ENCODE peak calls at places on chromosome 13, in six cellular contexts. Z, M, Y, N, G and D are unnamed samples.

GRCh38 chr13:40653558-40654318 is 12.7 kb downstream of the FOXO1 start:
- DNase-seq in G (no peak), Z (peak; percentile 51), Y (no peak), M (no peak), N (no peak), D (no peak)

GRCh38 chr13:52713894-52714293 is 25.7 kb downstream of the CNMD start:
- DNase-seq in Y (no peak), Z (no peak), G (no peak), N (no peak), M (no peak), D (no peak)

GRCh38 chr13:79451500-79451962 is 29.4 kb upstream of the NDFIP2 start:
- DNase-seq in N (peak; percentile 45), Y (peak; percentile 74), G (peak; percentile 19), M (peak; percentile 41), Z (peak; percentile 98), D (no peak)

GRCh38 chr13:19597523-19597922 is 35.9 kb upstream of the MPHOSPH8 start:
- DNase-seq in N (no peak), M (peak; percentile 25), Z (peak; percentile 82), Y (no peak), G (no peak), D (no peak)

GRCh38 chr13:21230516-21230915 is 54.1 kb downstream of the MRPL57 start:
- DNase-seq in N (no peak), G (no peak), Y (no peak), Z (no peak), M (no peak), D (no peak)

GRCh38 chr13:75217949-75218348 is 264.0 kb downstream of the TBC1D4 start:
- DNase-seq in M (no peak), Z (peak; percentile 17), N (no peak), G (no peak), Y (peak; percentile 86), D (no peak)

GRCh38 chr13:90545070-90545840 is 802.2 kb upstream of the MIR17HG start:
- DNase-seq in Z (peak; percentile 45), N (no peak), M (no peak), G (no peak), Y (no peak), D (no peak)

GRCh38 chr13:113764793-113765190 is 5.8 kb downstream of the TMEM255B start:
- DNase-seq in Z (no peak), N (no peak), M (no peak), G (no peak), Y (no peak), D (no peak)

GRCh38 chr13:107223867-107224266 is 655.9 kb upstream of the ARGLU1 start:
- DNase-seq in M (no peak), Y (no peak), N (no peak), G (no peak), Z (no peak), D (no peak)

GRCh38 chr13:74221752-74222151 is 87.5 kb upstream of the KLF12 start:
- DNase-seq in Y (no peak), N (no peak), G (no peak), M (no peak), Z (no peak), D (no peak)

GRCh38 chr13:110371550-110372465 is 64.7 kb downstream of the COL4A2 start:
- DNase-seq in M (peak; percentile 41), Z (peak; percentile 81), G (no peak), Y (no peak), N (no peak), D (no peak)

GRCh38 chr13:110616103-110617101 is 1.1 kb downstream of the NAXD start:
- DNase-seq in Y (peak; percentile 25), M (peak; percentile 36), G (peak; percentile 31), Z (peak; percentile 61), N (no peak), D (peak; percentile 30)

GRCh38 chr13:57829496-57829895 is 198.0 kb downstream of the PCDH17 start:
- DNase-seq in Y (no peak), N (no peak), M (no peak), Z (no peak), G (no peak), D (no peak)

GRCh38 chr13:54034047-54034446 is 1005.4 kb downstream of the OLFM4 start:
- DNase-seq in Z (no peak), G (no peak), Y (no peak), M (no peak), N (no peak), D (no peak)

GRCh38 chr13:44592448-44592847 is 16.3 kb upstream of the TSC22D1 start:
- DNase-seq in Y (no peak), N (no peak), Z (no peak), G (no peak), M (no peak), D (no peak)

GRCh38 chr13:48615017-48615416 is 38.7 kb upstream of the CYSLTR2 start:
- DNase-seq in G (no peak), N (no peak), Z (no peak), M (no peak), Y (no peak), D (no peak)

GRCh38 chr13:92900455-92900854 is 326.2 kb upstream of the GPC6 start:
- DNase-seq in G (no peak), M (no peak), N (no peak), Y (no peak), Z (no peak), D (no peak)

GRCh38 chr13:32212420-32212819 is 102.7 kb downstream of the ZAR1L start:
- DNase-seq in G (no peak), Z (peak; percentile 87), M (no peak), N (no peak), Y (peak; percentile 66), D (no peak)